ENCODE peak calls at places on chromosome 14, in four cellular contexts. One of them, this sample, is unnamed.
A peak's percentile ranks its signal among the peaks of the same experiment; 100 is the strongest.

GRCh38 chr14:66101662-66102061 is 384.5 kb upstream of the CCDC196 start:
- DNase-seq in aorta: no peak
- DNase-seq in trophoblast cell: no peak
- DNase-seq in pancreas: no peak
- DNase-seq in this sample: no peak

GRCh38 chr14:63727231-63727735 is 582 bp downstream of the SGPP1 start:
- DNase-seq in aorta: peak; percentile 81
- DNase-seq in pancreas: peak; percentile 50
- DNase-seq in trophoblast cell: peak; percentile 18
- DNase-seq in this sample: peak; percentile 43

GRCh38 chr14:64098120-64098519 is 196.1 kb downstream of the ESR2 start:
- DNase-seq in pancreas: no peak
- DNase-seq in aorta: no peak
- DNase-seq in trophoblast cell: no peak
- DNase-seq in this sample: no peak

GRCh38 chr14:58428011-58428807 is 690 bp downstream of the KIAA0586 start:
- DNase-seq in aorta: no peak
- DNase-seq in trophoblast cell: peak; percentile 18
- DNase-seq in pancreas: no peak
- DNase-seq in this sample: no peak

GRCh38 chr14:56273151-56273550 is 154.9 kb downstream of the PELI2 start:
- DNase-seq in trophoblast cell: no peak
- DNase-seq in aorta: no peak
- DNase-seq in pancreas: no peak
- DNase-seq in this sample: no peak

GRCh38 chr14:96383445-96383844 is 8.5 kb upstream of the AK7 start:
- DNase-seq in trophoblast cell: no peak
- DNase-seq in pancreas: no peak
- DNase-seq in aorta: no peak
- DNase-seq in this sample: no peak

GRCh38 chr14:105330491-105330895 is 15.9 kb downstream of the PACS2 start:
- DNase-seq in trophoblast cell: no peak
- DNase-seq in pancreas: peak; percentile 11
- DNase-seq in aorta: no peak
- DNase-seq in this sample: no peak

GRCh38 chr14:92463141-92463540 is 50.4 kb upstream of the RIN3 start:
- DNase-seq in aorta: no peak
- DNase-seq in pancreas: no peak
- DNase-seq in trophoblast cell: no peak
- DNase-seq in this sample: no peak

GRCh38 chr14:34971381-34971780 is 11.4 kb upstream of the SRP54 start:
- DNase-seq in aorta: no peak
- DNase-seq in trophoblast cell: no peak
- DNase-seq in pancreas: no peak
- DNase-seq in this sample: no peak

GRCh38 chr14:64113279-64113678 is 180.9 kb downstream of the ESR2 start:
- DNase-seq in trophoblast cell: peak; percentile 9
- DNase-seq in pancreas: peak; percentile 80
- DNase-seq in aorta: no peak
- DNase-seq in this sample: no peak

GRCh38 chr14:94337274-94337673 is 14.1 kb upstream of the SERPINA6 start:
- DNase-seq in pancreas: no peak
- DNase-seq in aorta: no peak
- DNase-seq in trophoblast cell: no peak
- DNase-seq in this sample: no peak

GRCh38 chr14:75298187-75298985 is 19.8 kb downstream of the FOS start:
- DNase-seq in trophoblast cell: no peak
- DNase-seq in pancreas: no peak
- DNase-seq in aorta: peak; percentile 79
- DNase-seq in this sample: no peak

GRCh38 chr14:81129242-81129641 is 91.5 kb downstream of the GTF2A1 start:
- DNase-seq in pancreas: no peak
- DNase-seq in trophoblast cell: no peak
- DNase-seq in aorta: no peak
- DNase-seq in this sample: no peak

GRCh38 chr14:50085570-50086315 is 30.6 kb downstream of the VCPKMT start:
- DNase-seq in trophoblast cell: no peak
- DNase-seq in pancreas: no peak
- DNase-seq in aorta: no peak
- DNase-seq in this sample: no peak

GRCh38 chr14:81275995-81276698 is 55.4 kb upstream of the GTF2A1 start:
- DNase-seq in aorta: no peak
- DNase-seq in pancreas: no peak
- DNase-seq in trophoblast cell: no peak
- DNase-seq in this sample: no peak

GRCh38 chr14:73283592-73284379 is 46.5 kb downstream of the PAPLN start:
- DNase-seq in aorta: no peak
- DNase-seq in trophoblast cell: no peak
- DNase-seq in pancreas: no peak
- DNase-seq in this sample: no peak

DNA sequence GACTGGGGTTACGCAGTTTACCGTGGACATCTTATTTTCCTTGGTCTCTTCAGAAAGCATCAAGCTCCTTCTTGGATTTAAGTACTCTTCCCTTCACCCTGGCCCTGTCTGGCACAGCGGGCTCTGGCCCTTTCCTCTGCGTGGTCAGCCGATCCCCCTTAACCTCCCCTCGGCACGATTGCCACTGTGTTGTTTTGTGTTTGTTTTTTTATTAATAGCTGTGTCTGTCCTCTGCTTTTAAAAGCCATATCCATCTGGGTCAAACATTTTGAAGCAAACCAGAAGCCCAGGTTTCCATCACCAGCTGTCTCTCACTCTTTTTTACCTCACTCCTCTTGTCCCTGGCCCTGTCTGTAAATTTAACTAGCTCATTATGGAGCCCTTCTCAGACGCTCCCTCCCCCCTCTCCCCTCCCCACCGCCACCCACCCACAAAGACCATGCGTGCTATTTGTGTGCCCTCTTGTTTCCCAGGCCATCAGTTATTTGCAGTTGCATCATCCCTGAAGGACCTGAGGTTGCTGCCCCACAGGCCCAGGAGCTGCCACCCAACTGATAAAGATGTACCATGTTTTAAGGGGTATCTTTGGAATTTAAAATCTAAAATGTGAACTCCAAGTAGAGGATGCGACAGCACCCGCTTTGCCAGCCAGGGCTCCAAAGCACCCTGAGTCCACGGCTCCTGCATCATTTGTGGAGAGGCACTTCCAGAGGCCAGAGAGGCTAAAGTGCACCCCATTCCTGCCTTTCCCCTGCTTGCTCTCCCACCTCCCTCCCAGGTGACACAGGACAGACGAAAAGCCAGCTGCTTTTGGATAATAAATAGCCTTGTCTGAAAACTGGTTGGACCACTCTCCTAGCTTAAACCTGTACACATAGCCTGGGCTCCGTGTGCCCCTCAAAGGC is 3.9 kb downstream of the BCL11B start:
- DNase-seq in pancreas: no peak
- DNase-seq in trophoblast cell: no peak
- DNase-seq in aorta: no peak
- DNase-seq in this sample: no peak
- H3K4me3 ChIP-seq in pancreas: no peak overlapping the region
- H3K4me3 ChIP-seq in trophoblast cell: peak overlapping the region; percentile 3
- H3K4me3 ChIP-seq in aorta: no peak overlapping the region
- H3K4me3 ChIP-seq in this sample: no peak overlapping the region

DNA sequence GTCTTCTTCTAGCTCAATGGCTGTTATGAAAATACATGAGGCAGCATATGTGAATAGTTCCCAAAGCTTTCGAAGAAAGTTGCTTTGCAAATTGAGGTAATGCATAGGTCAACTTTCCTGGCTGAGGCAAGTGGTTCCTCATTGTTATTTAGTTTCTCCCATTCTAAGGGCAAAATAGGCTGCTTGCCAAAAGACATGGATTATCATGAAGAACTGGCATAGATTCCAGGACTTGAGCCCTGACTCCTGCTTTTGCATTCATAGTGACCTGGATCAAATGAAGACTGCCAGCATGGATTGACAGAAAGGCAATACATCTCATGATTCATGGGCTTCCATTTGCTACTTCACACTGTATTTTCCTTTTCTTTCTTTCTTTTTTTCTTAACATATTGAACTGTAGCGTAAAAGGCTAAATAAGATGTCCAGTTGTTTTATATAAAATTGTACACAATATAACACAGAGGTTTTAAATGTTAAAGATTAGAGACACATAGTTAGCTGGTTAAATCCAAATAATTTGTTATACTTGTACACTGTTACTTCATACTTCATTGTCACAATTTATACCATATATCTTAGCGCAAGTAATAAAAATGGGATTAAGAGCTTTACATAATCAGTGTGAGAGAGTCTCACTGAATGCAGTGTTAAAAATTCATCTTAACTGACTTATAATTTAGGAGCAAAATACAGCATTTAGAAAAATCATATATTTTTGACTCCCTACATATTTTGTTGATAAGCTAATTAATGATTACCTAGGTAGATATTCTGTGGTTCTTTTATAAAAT is 35.9 kb downstream of the LRFN5 start:
- DNase-seq in pancreas: no peak
- DNase-seq in trophoblast cell: no peak
- DNase-seq in aorta: no peak
- DNase-seq in this sample: no peak
- H3K9me3 ChIP-seq in pancreas: no peaks in the 10 kb centered on the region
- H3K9me3 ChIP-seq in trophoblast cell: no peaks in the 10 kb centered on the region
- H3K9me3 ChIP-seq in aorta: no peaks in the 10 kb centered on the region
- H3K9me3 ChIP-seq in this sample: no peaks in the 10 kb centered on the region

GRCh38 chr14:76717508-76717907 is 43.8 kb upstream of the VASH1 start:
- DNase-seq in trophoblast cell: no peak
- DNase-seq in pancreas: no peak
- DNase-seq in aorta: no peak
- DNase-seq in this sample: no peak

GRCh38 chr14:76716285-76716684 is 45.0 kb upstream of the VASH1 start:
- DNase-seq in aorta: no peak
- DNase-seq in trophoblast cell: no peak
- DNase-seq in pancreas: no peak
- DNase-seq in this sample: no peak

GRCh38 chr14:76718306-76719075 is 42.8 kb upstream of the VASH1 start:
- DNase-seq in pancreas: no peak
- DNase-seq in trophoblast cell: no peak
- DNase-seq in aorta: no peak
- DNase-seq in this sample: no peak

GRCh38 chr14:76715927-76716200 is 45.4 kb upstream of the VASH1 start:
- DNase-seq in trophoblast cell: no peak
- DNase-seq in pancreas: no peak
- DNase-seq in aorta: no peak
- DNase-seq in this sample: no peak

GRCh38 chr14:76715102-76715926 is 46.0 kb upstream of the VASH1 start:
- DNase-seq in trophoblast cell: no peak
- DNase-seq in pancreas: no peak
- DNase-seq in aorta: no peak
- DNase-seq in this sample: no peak
- H3K4me3 ChIP-seq in trophoblast cell: no peak overlapping the region
- H3K4me3 ChIP-seq in pancreas: no peak overlapping the region
- H3K4me3 ChIP-seq in aorta: no peak overlapping the region
- H3K4me3 ChIP-seq in this sample: no peak overlapping the region

GRCh38 chr14:84409435-84409834 is 1120.5 kb upstream of the FLRT2 start:
- DNase-seq in trophoblast cell: no peak
- DNase-seq in pancreas: no peak
- DNase-seq in aorta: no peak
- DNase-seq in this sample: no peak

GRCh38 chr14:84410344-84410743 is 1119.6 kb upstream of the FLRT2 start:
- DNase-seq in trophoblast cell: no peak
- DNase-seq in pancreas: no peak
- DNase-seq in aorta: no peak
- DNase-seq in this sample: no peak
- H3K9me3 ChIP-seq in trophoblast cell: peaks cover 2% of the 10 kb centered on the region
- H3K9me3 ChIP-seq in pancreas: no peaks in the 10 kb centered on the region
- H3K9me3 ChIP-seq in aorta: no peaks in the 10 kb centered on the region
- H3K9me3 ChIP-seq in this sample: peaks cover 20% of the 10 kb centered on the region

GRCh38 chr14:104085889-104086201 is 345 bp downstream of the ASPG start:
- DNase-seq in pancreas: no peak
- DNase-seq in aorta: peak; percentile 74
- DNase-seq in trophoblast cell: no peak
- DNase-seq in this sample: no peak
- H3K4me3 ChIP-seq in pancreas: no peak overlapping the region
- H3K4me3 ChIP-seq in aorta: no peak overlapping the region
- H3K4me3 ChIP-seq in trophoblast cell: no peak overlapping the region
- H3K4me3 ChIP-seq in this sample: peak overlapping the region; percentile 27

DNA sequence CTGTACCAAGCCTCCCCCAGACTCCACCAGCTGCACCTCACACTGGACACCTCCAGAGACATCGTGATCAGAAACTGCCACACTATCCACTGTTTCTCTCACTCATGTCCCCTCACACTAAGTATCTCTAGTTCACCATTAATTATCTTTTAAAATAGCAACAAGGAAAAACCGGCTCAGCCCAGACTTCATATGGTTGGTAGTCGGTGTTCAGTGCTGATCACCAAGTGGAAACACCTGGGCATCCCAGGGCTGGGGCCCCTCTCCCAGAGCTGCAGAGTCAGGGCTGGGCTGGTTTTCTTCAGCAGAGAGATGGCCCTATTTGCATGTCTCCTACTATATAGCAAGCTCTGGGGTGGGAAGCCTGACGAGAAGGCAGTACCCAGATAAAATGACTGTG is 1140.0 kb downstream of the TMEM121 start:
- DNase-seq in pancreas: no peak
- DNase-seq in aorta: no peak
- DNase-seq in trophoblast cell: no peak
- DNase-seq in this sample: no peak
- H3K9me3 ChIP-seq in pancreas: no peaks in the 10 kb centered on the region
- H3K9me3 ChIP-seq in aorta: no peaks in the 10 kb centered on the region
- H3K9me3 ChIP-seq in trophoblast cell: peaks cover 14% of the 10 kb centered on the region
- H3K9me3 ChIP-seq in this sample: no peaks in the 10 kb centered on the region

DNA sequence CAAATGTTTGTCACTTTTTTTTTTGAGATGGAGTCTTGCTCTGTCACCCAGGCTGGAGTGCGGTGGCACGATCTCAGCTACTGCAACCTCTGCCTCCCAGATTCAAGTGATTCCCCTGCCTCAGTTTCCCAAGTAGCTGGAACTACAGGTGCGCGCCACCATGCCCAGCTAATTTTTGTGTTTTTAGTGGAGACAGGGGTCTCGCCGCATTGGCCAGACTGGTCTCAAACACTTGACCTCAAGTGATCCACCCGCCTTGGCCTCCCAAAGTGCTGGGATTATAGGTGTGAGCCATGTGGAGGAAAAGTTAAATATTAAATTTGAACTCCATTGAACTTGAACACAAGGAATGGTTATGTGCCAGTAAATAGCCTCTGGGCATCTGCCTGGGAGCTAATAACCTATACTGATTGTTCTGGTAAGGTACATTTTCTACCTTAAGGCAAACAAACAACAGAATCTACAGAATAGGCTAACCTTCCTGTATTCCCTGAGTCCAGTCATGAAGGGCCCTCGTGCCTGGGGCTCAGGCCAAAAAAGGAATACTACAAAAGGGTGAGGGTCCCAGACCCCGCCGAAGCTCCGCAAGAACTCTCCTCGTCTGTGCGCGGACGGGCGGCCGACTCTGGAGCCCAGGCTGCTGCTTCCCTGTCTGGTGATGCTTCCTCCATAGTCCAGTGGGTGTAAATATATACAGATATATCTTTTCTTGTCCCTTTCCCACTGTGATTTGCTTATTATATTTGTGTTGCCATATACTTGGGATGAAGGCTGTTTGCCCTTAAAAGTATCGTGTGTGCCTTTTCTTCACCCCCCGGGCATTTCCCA is 74.0 kb upstream of the EIF5 start:
- DNase-seq in trophoblast cell: peak; percentile 44
- DNase-seq in pancreas: no peak
- DNase-seq in aorta: no peak
- DNase-seq in this sample: no peak
- H3K4me3 ChIP-seq in trophoblast cell: no peak overlapping the region
- H3K4me3 ChIP-seq in pancreas: peak overlapping the region; percentile 13
- H3K4me3 ChIP-seq in aorta: peak overlapping the region; percentile 82
- H3K4me3 ChIP-seq in this sample: peak overlapping the region; percentile 52